ENCODE peak calls at places on chromosomes 3 and 15, in five cellular contexts. Q, O, G, X and V are unnamed samples.

GRCh38 chr3:29822051-29822450 is 541.2 kb downstream of the RBMS3 start:
- DNase-seq in Q (no peak), O (no peak), G (no peak), X (no peak), V (no peak)

GRCh38 chr15:40104865-40105516 is 3.7 kb downstream of the BMF start:
- DNase-seq in Q (peak), O (peak), G (peak), X (peak), V (peak)

GRCh38 chr3:70065666-70066253 is 66.2 kb downstream of the SAMMSON start:
- DNase-seq in Q (no peak), O (no peak), G (peak), X (no peak), V (no peak)

GRCh38 chr15:58574612-58575011 is 142.8 kb downstream of the LIPC start:
- DNase-seq in Q (no peak), O (no peak), G (no peak), X (no peak), V (no peak)

GRCh38 chr15:78772738-78773137 is 38.5 kb downstream of the ADAMTS7 start:
- DNase-seq in Q (no peak), O (no peak), G (no peak), X (no peak), V (no peak)

GRCh38 chr3:184073621-184074020 is 20.8 kb downstream of the HTR3C start:
- DNase-seq in Q (no peak), O (no peak), G (no peak), X (no peak), V (no peak)

GRCh38 chr3:148255981-148256969 is 441.4 kb upstream of the AGTR1 start:
- DNase-seq in Q (no peak), O (no peak), G (no peak), X (no peak), V (no peak)

GRCh38 chr3:59782664-59783063 is 732.8 kb upstream of the CFAP20DC start:
- DNase-seq in Q (no peak), O (no peak), G (peak), X (no peak), V (peak)

GRCh38 chr15:67076147-67076843 is 10.9 kb downstream of the SMAD3 start:
- DNase-seq in Q (no peak), O (no peak), G (no peak), X (no peak), V (no peak)

GRCh38 chr3:187978433-187979011 is 175.4 kb upstream of the LPP start:
- DNase-seq in Q (no peak), O (no peak), G (no peak), X (no peak), V (no peak)

GRCh38 chr3:127549826-127550487 is 40.6 kb downstream of the TPRA1 start:
- DNase-seq in Q (no peak), O (no peak), G (no peak), X (no peak), V (no peak)

GRCh38 chr15:78298983-78299301 is 467 bp downstream of the SKIC8 start:
- DNase-seq in Q (no peak), O (no peak), G (no peak), X (no peak), V (no peak)

GRCh38 chr3:148911597-148911996 is 46.5 kb downstream of the CPA3 start:
- DNase-seq in Q (no peak), O (no peak), G (no peak), X (no peak), V (peak)

GRCh38 chr15:95016511-95017219 is 785.3 kb downstream of the MCTP2 start:
- DNase-seq in Q (no peak), O (no peak), G (no peak), X (no peak), V (no peak)

GRCh38 chr3:142724682-142725351 is 983 bp downstream of the TRPC1 start:
- DNase-seq in Q (peak), O (peak), G (peak), X (peak), V (peak)

GRCh38 chr15:48336940-48337339 is 5.7 kb downstream of the DUT start:
- DNase-seq in Q (no peak), O (no peak), G (peak), X (no peak), V (peak)

GRCh38 chr3:45642731-45643152 is 46.5 kb upstream of the SACM1L start:
- DNase-seq in Q (no peak), O (no peak), G (peak), X (no peak), V (no peak)

GRCh38 chr3:50616003-50616769 is 765 bp upstream of the MAPKAPK3 start:
- DNase-seq in Q (peak), O (peak), G (peak), X (no peak), V (peak)

GRCh38 chr3:42209917-42210316 is 56.1 kb downstream of the CCK start:
- DNase-seq in Q (no peak), O (no peak), G (no peak), X (no peak), V (no peak)

GRCh38 chr15:58528197-58528870 is 96.5 kb downstream of the LIPC start:
- DNase-seq in Q (no peak), O (peak), G (no peak), X (no peak), V (no peak)

GRCh38 chr15:39585871-39586301 is 5.0 kb downstream of the THBS1 start:
- DNase-seq in Q (no peak), O (no peak), G (no peak), X (no peak), V (no peak)

GRCh38 chr15:91113036-91113435 is 13.0 kb downstream of the SV2B start:
- DNase-seq in Q (no peak), O (no peak), G (no peak), X (no peak), V (no peak)

GRCh38 chr15:80090879-80091503 is 31.5 kb downstream of the ZFAND6 start:
- DNase-seq in Q (no peak), O (no peak), G (no peak), X (no peak), V (no peak)
- TF ChIP-seq CTCF in Q (peak), O (peak), G (peak), X (no peak), V (peak)

DNA sequence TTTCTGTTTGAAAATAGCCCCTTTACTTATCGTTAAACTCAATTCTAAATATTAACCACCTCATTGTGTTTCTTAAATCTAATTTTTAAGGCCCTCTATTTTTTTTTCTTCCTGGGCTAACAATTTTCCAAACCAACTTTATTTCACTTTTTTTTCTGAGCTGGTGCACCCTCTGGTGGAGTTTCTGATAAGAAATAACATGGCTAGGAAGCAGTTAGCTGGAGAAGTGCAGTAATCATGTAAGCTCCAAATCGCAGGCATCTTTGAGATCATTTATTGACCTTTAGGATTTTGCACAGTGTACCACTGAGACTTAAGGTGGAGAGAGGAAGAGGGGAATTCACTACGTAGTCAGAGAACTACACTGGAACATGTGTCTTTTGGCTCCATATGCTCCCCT is 6.4 kb downstream of the TMEM207 start:
- DNase-seq in Q (no peak), O (no peak), G (no peak), X (no peak), V (no peak)
- TF ChIP-seq CTCF in Q (no peak), O (no peak), G (peak), X (no peak), V (no peak)

DNA sequence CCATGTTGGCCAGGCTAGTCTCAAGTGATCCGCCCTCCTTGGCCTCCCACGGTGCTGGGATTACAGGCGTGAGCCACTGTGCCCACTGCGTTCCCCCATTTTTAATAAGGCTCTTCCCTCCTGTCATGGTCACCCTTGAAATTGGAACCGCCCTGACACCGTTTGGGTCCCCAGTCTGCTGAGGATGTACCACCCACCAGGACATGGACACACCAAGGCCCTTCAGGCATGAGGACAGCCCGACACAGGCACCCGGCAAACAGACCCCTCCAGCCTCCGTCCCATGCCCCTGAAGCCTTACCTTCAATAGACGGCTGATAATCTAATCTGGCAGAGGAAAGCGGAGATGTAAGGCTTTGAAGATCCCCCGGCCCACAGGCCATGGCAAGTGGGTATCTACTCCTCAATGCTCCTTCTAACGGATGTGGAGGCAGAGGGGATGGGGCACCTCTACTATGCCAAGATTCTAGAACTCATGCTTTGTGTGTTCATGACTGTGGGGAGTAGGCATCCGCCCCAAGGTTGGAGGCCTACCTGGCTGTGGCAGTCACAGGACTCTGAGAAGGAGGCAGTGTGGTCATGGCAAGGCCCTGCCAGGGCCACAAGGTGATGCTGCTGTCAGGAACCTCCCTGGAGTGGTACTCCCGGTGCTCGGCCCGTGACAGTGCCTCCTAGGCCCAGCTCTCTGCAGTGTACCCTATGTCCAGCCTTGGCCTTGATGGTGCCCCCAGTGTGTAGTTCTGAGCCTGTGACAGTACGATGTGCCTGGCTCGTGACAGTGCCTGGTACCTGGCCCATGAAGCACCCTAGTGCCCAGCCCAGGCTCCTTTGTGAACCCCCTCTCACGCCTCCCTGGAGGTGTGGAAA is 18.6 kb upstream of the PRSS50 start:
- DNase-seq in Q (no peak), O (no peak), G (no peak), X (no peak), V (no peak)
- TF ChIP-seq CTCF in Q (no peak), O (no peak), G (no peak), X (no peak), V (no peak)

GRCh38 chr3:167151671-167152070 is 228.4 kb downstream of the ZBBX start:
- DNase-seq in Q (no peak), O (no peak), G (no peak), X (no peak), V (no peak)
- TF ChIP-seq CTCF in Q (no peak), O (no peak), G (no peak), X (no peak), V (no peak)

GRCh38 chr15:73560501-73561117 is 72.6 kb downstream of the NPTN start:
- DNase-seq in Q (no peak), O (no peak), G (peak), X (no peak), V (peak)
- TF ChIP-seq CTCF in Q (peak), O (peak), G (peak), X (peak), V (peak)